ENCODE peak calls at places on chromosome 16, in four cellular contexts. H, C, D and B are unnamed samples.

GRCh38 chr16:20175358-20175757 is 101.7 kb upstream of the GPR139 start:
- DNase-seq in H (no peak), C (peak), D (no peak), B (no peak)

GRCh38 chr16:81873843-81874752 is 95.0 kb downstream of the PLCG2 start:
- DNase-seq in H (peak), C (peak), D (peak), B (no peak)

GRCh38 chr16:79090966-79091365 is 509.6 kb downstream of the MAF start:
- DNase-seq in H (no peak), C (no peak), D (no peak), B (no peak)

GRCh38 chr16:56538331-56538730 is 18.5 kb upstream of the BBS2 start:
- DNase-seq in H (no peak), C (no peak), D (no peak), B (no peak)

GRCh38 chr16:31713945-31714898 is 159.4 kb upstream of the ZNF267 start:
- DNase-seq in H (no peak), C (no peak), D (peak), B (no peak)

GRCh38 chr16:203246-203645 is 23.0 kb downstream of the HBQ1 start:
- DNase-seq in H (no peak), C (no peak), D (no peak), B (no peak)

GRCh38 chr16:81170824-81171223 is 67.7 kb upstream of the BCO1 start:
- DNase-seq in H (no peak), C (no peak), D (no peak), B (no peak)

GRCh38 chr16:27313422-27314160 is at the start of gene IL4R:
- DNase-seq in H (peak), C (peak), D (peak), B (peak)

GRCh38 chr16:89489040-89489721 is 1.2 kb downstream of the ANKRD11 start:
- DNase-seq in H (peak), C (peak), D (peak), B (peak)

GRCh38 chr16:24721830-24722238 is 7.6 kb upstream of the TNRC6A start:
- DNase-seq in H (no peak), C (no peak), D (no peak), B (no peak)

GRCh38 chr16:23710504-23710903 is 2.5 kb downstream of the ERN2 start:
- DNase-seq in H (no peak), C (no peak), D (no peak), B (no peak)

GRCh38 chr16:24748242-24748641 is 18.8 kb downstream of the TNRC6A start:
- DNase-seq in H (no peak), C (no peak), D (no peak), B (peak)

GRCh38 chr16:53945996-53946395 is 242.0 kb downstream of the FTO start:
- DNase-seq in H (no peak), C (no peak), D (peak), B (no peak)

GRCh38 chr16:83793179-83793578 is 14.6 kb upstream of the HSBP1 start:
- DNase-seq in H (no peak), C (no peak), D (no peak), B (no peak)

GRCh38 chr16:55010492-55011260 is 80.0 kb downstream of the IRX5 start:
- DNase-seq in H (no peak), C (no peak), D (no peak), B (no peak)

GRCh38 chr16:52976539-52977167 is 76.0 kb downstream of the CHD9NB start:
- DNase-seq in H (no peak), C (peak), D (no peak), B (no peak)

GRCh38 chr16:24850289-24850931 is 4.6 kb downstream of the SLC5A11 start:
- DNase-seq in H (no peak), C (no peak), D (no peak), B (no peak)

GRCh38 chr16:88539652-88540345 is 30.4 kb upstream of the ZC3H18 start:
- DNase-seq in H (no peak), C (no peak), D (no peak), B (no peak)

GRCh38 chr16:59567496-59567895 is 833.4 kb upstream of the GOT2 start:
- DNase-seq in H (no peak), C (no peak), D (no peak), B (no peak)

GRCh38 chr16:1225051-1225451 is at the start of gene TPSG1:
- DNase-seq in H (no peak), C (no peak), D (no peak), B (no peak)

GRCh38 chr16:19008245-19008644 is 24.5 kb downstream of the TMC7 start:
- DNase-seq in H (no peak), C (no peak), D (no peak), B (no peak)

GRCh38 chr16:30715777-30716445 is 16.9 kb downstream of the SRCAP start:
- DNase-seq in H (peak), C (no peak), D (no peak), B (no peak)

GRCh38 chr16:79299154-79299799 is 301.3 kb downstream of the MAF start:
- DNase-seq in H (no peak), C (no peak), D (no peak), B (no peak)

GRCh38 chr16:27841911-27842310 is 221.6 kb downstream of the GSG1L start:
- DNase-seq in H (no peak), C (no peak), D (no peak), B (no peak)

GRCh38 chr16:11224096-11224893 is 31.7 kb downstream of the SOCS1 start:
- DNase-seq in H (peak), C (no peak), D (no peak), B (peak)

GRCh38 chr16:19701091-19701490 is 16.9 kb downstream of the KNOP1 start:
- DNase-seq in H (no peak), C (no peak), D (no peak), B (no peak)

GRCh38 chr16:47644166-47644565 is 183.0 kb downstream of the PHKB start:
- DNase-seq in H (no peak), C (no peak), D (no peak), B (no peak)

GRCh38 chr16:85027968-85028637 is 508 bp downstream of the KIAA0513 start:
- DNase-seq in H (peak), C (no peak), D (no peak), B (no peak)

GRCh38 chr16:89096768-89097527 is 3.3 kb downstream of the ACSF3 start:
- DNase-seq in H (peak), C (no peak), D (no peak), B (no peak)

GRCh38 chr16:86982347-86982596 is 334.9 kb downstream of the C16orf95 start:
- DNase-seq in H (no peak), C (no peak), D (no peak), B (no peak)

GRCh38 chr16:12417830-12418229 is 385.9 kb downstream of the CPPED1 start:
- DNase-seq in H (no peak), C (no peak), D (no peak), B (no peak)

GRCh38 chr16:56281256-56281805 is 90.0 kb downstream of the GNAO1 start:
- DNase-seq in H (no peak), C (no peak), D (no peak), B (no peak)

GRCh38 chr16:1749152-1750117 is 21.9 kb downstream of the NME3 start:
- DNase-seq in H (no peak), C (no peak), D (no peak), B (no peak)

GRCh38 chr16:6611535-6611934 is 721.1 kb upstream of the RBFOX1 start:
- DNase-seq in H (no peak), C (no peak), D (no peak), B (no peak)

DNA sequence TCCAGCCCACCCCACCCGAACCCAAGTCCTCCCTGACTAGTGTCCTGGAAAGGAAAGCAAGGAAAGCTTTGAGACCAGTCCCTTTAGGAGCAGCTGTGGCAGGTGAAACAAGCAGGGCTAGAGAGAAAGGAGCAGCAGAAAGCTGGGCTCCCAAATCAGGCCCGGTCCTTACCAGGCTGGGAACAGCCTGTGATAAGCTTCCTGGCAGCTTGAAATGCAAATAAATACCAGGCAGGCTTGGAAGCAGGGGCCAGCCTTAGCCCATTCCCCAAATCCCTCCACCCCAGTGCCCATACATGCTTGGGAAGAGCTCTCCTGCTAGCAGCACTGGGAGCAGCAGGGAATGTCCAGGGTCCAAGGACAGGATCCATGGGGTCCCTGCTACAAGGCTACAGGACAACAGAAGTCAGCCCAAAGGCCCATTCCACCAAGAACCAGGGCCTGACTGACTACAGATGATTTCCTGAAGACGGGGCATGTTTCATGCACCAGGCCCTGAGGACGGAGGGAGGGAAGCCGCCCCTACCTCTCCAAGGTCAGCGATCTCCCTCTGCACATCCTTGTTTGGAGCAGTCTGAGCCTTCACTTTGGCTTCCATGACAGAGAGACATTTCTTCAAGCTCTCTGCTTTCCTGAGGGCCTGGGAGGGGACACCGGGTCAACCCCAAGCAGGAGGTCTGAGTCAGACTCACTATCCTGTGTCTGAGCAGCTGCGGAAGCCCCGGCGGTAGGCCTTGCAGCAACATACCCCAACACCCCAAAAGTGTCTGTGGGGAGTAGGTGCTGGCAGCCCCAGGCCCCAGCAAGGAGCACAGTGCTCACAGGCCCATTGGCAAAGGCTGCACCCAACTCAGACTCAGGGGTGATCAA is 2.6 kb upstream of the EXOSC6 start:
- DNase-seq in H (no peak), C (no peak), D (no peak), B (no peak)
- H3K27ac ChIP-seq in H (no peak), C (no peak), D (no peak), B (no peak)

GRCh38 chr16:66408181-66409048 is 18.7 kb upstream of the BEAN1 start:
- DNase-seq in H (peak), C (peak), D (no peak), B (no peak)
- H3K27ac ChIP-seq in H (no peak), C (peak), D (no peak), B (no peak)

GRCh38 chr16:75110637-75111513 is 5.7 kb downstream of the LDHD start:
- DNase-seq in H (peak), C (peak), D (peak), B (peak)
- H3K27ac ChIP-seq in H (no peak), C (no peak), D (no peak), B (peak)

DNA sequence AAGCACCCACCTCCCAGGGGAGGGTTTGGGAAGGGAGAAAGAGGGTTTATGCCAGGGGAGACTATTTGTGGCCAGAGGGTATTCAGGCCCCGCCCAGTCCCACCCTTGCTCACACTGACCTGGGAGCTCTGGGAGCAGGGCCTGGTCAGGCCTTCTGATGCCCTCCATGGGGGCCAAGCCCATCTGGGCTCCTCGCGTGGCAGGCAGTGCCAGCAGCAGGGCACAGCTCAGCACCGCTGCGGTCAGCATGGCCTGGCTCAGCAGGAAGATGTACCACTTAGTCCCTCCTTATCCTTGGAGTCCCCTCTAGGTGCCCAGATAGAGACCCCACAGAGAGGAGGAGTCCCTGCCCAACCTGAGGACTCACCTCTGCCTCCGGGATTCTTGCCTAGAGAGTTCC is at the start of gene AGRP:
- DNase-seq in H (no peak), C (no peak), D (no peak), B (no peak)
- H3K27ac ChIP-seq in H (peak), C (no peak), D (no peak), B (no peak)

DNA sequence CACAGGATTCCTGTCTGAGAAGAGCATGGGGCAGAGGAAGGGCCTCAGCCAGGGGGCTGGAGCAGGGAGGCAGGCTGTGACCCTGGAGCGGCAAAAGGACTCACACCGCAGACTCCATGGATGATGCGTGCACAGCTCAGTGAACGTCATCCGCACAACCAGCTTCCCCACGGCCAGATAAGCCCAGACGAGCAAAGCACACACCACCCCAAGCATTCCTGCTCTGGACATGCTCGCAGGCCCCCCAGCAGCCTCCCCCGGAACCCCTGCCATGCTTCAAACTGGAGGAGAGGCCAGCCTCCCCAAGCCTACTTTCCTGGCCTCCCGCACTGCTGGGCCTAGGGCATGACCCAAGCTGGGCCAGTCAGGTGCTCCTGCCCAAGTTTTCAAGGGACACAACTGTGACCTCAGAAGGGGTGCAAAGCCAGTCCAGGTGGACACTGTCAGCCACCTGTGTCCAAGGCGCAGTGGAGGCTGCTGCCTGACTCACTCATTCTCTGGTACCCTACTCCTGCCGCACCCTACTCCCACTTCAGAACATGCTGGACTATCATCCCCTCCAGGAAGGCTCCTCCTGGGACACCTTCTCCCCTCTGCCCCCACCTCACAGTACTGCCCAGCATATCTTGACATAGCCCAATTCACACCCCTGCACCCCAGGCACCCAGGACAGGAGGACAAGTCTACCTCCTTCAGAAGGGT is 4.8 kb downstream of the BCAR1 start:
- DNase-seq in H (no peak), C (no peak), D (peak), B (no peak)
- H3K27ac ChIP-seq in H (no peak), C (no peak), D (peak), B (peak)

GRCh38 chr16:50675686-50676610 is 5.2 kb downstream of the SNX20 start:
- DNase-seq in H (no peak), C (no peak), D (no peak), B (no peak)
- H3K27ac ChIP-seq in H (no peak), C (no peak), D (no peak), B (no peak)

GRCh38 chr16:14013145-14013570 is 58.0 kb upstream of the MRTFB start:
- DNase-seq in H (no peak), C (no peak), D (no peak), B (no peak)
- H3K27ac ChIP-seq in H (no peak), C (no peak), D (peak), B (peak)

GRCh38 chr16:3872216-3872895 is 8.2 kb downstream of the CREBBP start:
- DNase-seq in H (no peak), C (no peak), D (no peak), B (no peak)
- H3K27ac ChIP-seq in H (no peak), C (no peak), D (no peak), B (peak)